ENCODE peak calls at places on chromosome 5, in four cellular contexts. N is prostate gland, I is stomach, Y is A549. O is an unnamed sample.

GRCh38 chr5:124956471-124957029 is 210.1 kb upstream of the ZNF608 start:
- DNase-seq in N (no peak), I (no peak), Y (no peak), O (no peak)

GRCh38 chr5:78377718-78378105 is 17.3 kb downstream of the SCAMP1 start:
- DNase-seq in N (no peak), I (no peak), Y (no peak), O (no peak)

GRCh38 chr5:15674716-15675115 is 174.7 kb downstream of the FBXL7 start:
- DNase-seq in N (no peak), I (no peak), Y (no peak), O (no peak)

GRCh38 chr5:98785244-98785643 is 11.8 kb downstream of the RGMB start:
- DNase-seq in N (no peak), I (no peak), Y (no peak), O (no peak)

GRCh38 chr5:140153905-140154304 is 21.1 kb upstream of the CYSTM1 start:
- DNase-seq in N (no peak), I (no peak), Y (no peak), O (no peak)

GRCh38 chr5:123273984-123274383 is 149.2 kb downstream of the CEP120 start:
- DNase-seq in N (no peak), I (no peak), Y (peak), O (no peak)

GRCh38 chr5:171092194-171092593 is 216.9 kb upstream of the TLX3 start:
- DNase-seq in N (no peak), I (no peak), Y (peak), O (no peak)

GRCh38 chr5:93579561-93580386 is 1.2 kb downstream of the NR2F1-AS1 start:
- DNase-seq in N (no peak), I (no peak), Y (peak), O (no peak)

GRCh38 chr5:373710-374602 is 52.4 kb downstream of the AHRR start:
- DNase-seq in N (peak), I (peak), Y (no peak), O (no peak)

GRCh38 chr5:148457183-148457620 is 73.4 kb downstream of the FBXO38 start:
- DNase-seq in N (no peak), I (no peak), Y (peak), O (no peak)

GRCh38 chr5:140795259-140795641 is 598 bp downstream of the PCDHA2 start:
- DNase-seq in N (no peak), I (no peak), Y (peak), O (peak)

GRCh38 chr5:133410335-133410828 is 202.0 kb downstream of the FSTL4 start:
- DNase-seq in N (no peak), I (no peak), Y (no peak), O (no peak)

GRCh38 chr5:136193396-136193935 is 504 bp upstream of the SMIM32 start:
- DNase-seq in N (no peak), I (no peak), Y (no peak), O (no peak)

GRCh38 chr5:154342963-154343362 is 102.8 kb upstream of the SAP30L start:
- DNase-seq in N (no peak), I (no peak), Y (no peak), O (no peak)

GRCh38 chr5:175902013-175902412 is 30.6 kb downstream of the CPLX2 start:
- DNase-seq in N (no peak), I (no peak), Y (no peak), O (no peak)

GRCh38 chr5:32173394-32174010 is 617 bp downstream of the GOLPH3 start:
- DNase-seq in N (peak), I (peak), Y (peak), O (peak)

GRCh38 chr5:92401492-92401891 is 1018.4 kb upstream of the ARRDC3 start:
- DNase-seq in N (no peak), I (no peak), Y (peak), O (no peak)

GRCh38 chr5:10451137-10451824 is 9.6 kb downstream of the ROPN1L start:
- DNase-seq in N (no peak), I (no peak), Y (no peak), O (no peak)

GRCh38 chr5:37873988-37874387 is 34.1 kb upstream of the GDNF start:
- DNase-seq in N (no peak), I (no peak), Y (no peak), O (no peak)

GRCh38 chr5:169647566-169647965 is 10.5 kb downstream of the DOCK2 start:
- DNase-seq in N (no peak), I (no peak), Y (no peak), O (no peak)

GRCh38 chr5:101995585-101995984 is 300.5 kb downstream of the SLCO4C1 start:
- DNase-seq in N (peak), I (no peak), Y (no peak), O (no peak)

GRCh38 chr5:120684213-120684612 is 220.1 kb downstream of the PRR16 start:
- DNase-seq in N (no peak), I (no peak), Y (no peak), O (no peak)

GRCh38 chr5:178859625-178860521 is at the start of gene ZNF354B:
- DNase-seq in N (peak), I (peak), Y (peak), O (peak)
- TF ChIP-seq POLR2A in N (peak), I (no peak), Y (peak), O (peak)

GRCh38 chr5:128084228-128085167 is 932 bp downstream of the SLC12A2 start:
- DNase-seq in N (peak), I (peak), Y (no peak), O (no peak)

GRCh38 chr5:128081111-128081865 is 2.3 kb upstream of the SLC12A2 start:
- DNase-seq in N (no peak), I (no peak), Y (peak), O (no peak)

GRCh38 chr5:128083811-128084227 is 253 bp downstream of the SLC12A2 start:
- DNase-seq in N (no peak), I (no peak), Y (no peak), O (no peak)

GRCh38 chr5:128082551-128083032 is 974 bp upstream of the SLC12A2 start:
- DNase-seq in N (no peak), I (no peak), Y (no peak), O (no peak)

DNA sequence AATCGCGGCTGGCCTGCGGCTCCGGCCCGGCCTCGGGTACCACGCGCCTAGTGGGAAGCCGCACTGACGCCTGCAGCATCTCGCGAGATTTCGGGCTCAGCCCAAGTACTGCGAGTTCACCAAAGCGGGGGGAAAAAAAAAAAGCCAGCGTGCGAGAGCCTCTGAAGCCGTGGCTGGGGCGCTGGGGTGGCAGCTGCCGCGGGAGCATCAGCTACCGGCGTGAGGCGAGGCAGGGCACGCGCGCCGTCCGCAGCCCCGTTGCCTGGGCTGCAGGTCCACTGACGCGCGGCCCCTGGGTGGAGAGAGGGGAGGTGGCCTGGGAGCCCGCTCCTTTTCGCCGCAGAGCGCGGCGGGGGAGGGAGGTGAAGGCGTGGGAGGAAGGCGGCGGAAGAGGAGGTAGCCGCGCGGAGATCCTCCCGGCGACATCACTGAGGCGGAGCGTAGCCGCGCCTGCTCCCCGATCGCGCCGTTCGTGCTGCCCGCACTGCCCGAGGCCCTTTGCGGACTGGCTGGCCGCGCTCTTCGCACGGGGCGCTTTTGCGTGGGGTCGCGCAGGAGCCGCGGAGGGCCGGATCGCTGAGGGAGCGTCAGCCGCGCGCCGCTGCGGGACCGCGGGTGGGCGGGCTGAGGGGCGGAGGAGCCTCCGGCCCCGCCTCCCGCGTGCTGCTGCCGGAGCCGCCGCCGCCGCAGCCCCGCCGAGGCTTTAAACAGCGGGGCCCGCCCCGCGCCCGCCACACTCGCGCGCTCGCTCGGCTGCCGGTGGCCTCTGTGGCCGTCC is at the start of gene SLC12A2:
- DNase-seq in N (peak), I (peak), Y (peak), O (peak)
- TF ChIP-seq POLR2A in N (peak), I (no peak), Y (peak), O (peak)

GRCh38 chr5:44808435-44809214 is at the start of gene MRPS30:
- DNase-seq in N (peak), I (peak), Y (peak), O (peak)
- TF ChIP-seq POLR2A in N (peak), I (no peak), Y (peak), O (peak)

GRCh38 chr5:66829826-66830225 is 233.6 kb downstream of the MAST4 start:
- DNase-seq in N (no peak), I (no peak), Y (no peak), O (no peak)
- TF ChIP-seq POLR2A in N (no peak), I (no peak), Y (no peak), O (no peak)

DNA sequence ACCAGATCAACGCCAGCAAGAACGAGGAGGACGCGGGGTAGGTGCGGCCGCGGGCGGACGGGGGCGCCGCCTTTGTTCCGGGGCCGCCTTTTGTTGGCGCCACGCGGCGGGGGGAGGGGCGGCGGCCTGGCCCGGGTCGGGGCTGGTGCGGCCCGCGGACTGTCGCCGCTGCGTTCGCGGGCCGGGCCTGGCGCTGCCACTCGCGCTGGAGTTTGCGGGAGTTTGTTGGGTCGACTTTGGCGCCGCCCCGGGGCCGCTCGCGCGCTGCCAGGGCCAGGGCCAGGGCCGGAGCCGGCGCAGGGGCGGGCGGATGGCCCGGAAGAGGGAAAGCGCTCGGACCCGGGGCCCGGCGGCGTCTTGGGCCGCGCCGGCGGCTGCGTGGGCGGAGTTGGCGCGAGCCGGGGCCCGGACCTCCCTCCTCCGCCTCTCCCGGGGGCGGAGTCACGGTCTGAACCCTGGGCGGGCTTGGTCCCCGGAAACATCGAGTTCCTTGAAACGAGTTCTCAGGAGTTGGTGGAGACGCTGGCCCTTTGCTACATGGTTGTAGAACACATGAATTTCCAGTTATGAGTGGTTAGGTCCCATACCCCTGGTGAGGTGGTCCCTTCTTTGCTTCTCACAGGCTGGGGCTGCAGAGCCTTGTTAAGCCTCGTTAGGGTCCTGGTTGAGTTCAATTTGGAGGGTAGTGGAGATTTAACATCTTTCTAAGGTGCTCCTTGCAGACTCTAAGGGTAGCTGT is 846 bp downstream of the HNRNPAB start:
- DNase-seq in N (peak), I (peak), Y (peak), O (peak)
- TF ChIP-seq POLR2A in N (no peak), I (no peak), Y (no peak), O (no peak)

GRCh38 chr5:74639538-74640449 is 734 bp downstream of the ENC1 start:
- DNase-seq in N (peak), I (peak), Y (peak), O (no peak)

GRCh38 chr5:74641014-74641777 is 668 bp upstream of the ENC1 start:
- DNase-seq in N (peak), I (peak), Y (peak), O (peak)

GRCh38 chr5:74636552-74636951 is 4.0 kb downstream of the ENC1 start:
- DNase-seq in N (peak), I (no peak), Y (no peak), O (no peak)

GRCh38 chr5:74640450-74641013 is at the start of gene ENC1:
- DNase-seq in N (peak), I (peak), Y (peak), O (peak)

DNA sequence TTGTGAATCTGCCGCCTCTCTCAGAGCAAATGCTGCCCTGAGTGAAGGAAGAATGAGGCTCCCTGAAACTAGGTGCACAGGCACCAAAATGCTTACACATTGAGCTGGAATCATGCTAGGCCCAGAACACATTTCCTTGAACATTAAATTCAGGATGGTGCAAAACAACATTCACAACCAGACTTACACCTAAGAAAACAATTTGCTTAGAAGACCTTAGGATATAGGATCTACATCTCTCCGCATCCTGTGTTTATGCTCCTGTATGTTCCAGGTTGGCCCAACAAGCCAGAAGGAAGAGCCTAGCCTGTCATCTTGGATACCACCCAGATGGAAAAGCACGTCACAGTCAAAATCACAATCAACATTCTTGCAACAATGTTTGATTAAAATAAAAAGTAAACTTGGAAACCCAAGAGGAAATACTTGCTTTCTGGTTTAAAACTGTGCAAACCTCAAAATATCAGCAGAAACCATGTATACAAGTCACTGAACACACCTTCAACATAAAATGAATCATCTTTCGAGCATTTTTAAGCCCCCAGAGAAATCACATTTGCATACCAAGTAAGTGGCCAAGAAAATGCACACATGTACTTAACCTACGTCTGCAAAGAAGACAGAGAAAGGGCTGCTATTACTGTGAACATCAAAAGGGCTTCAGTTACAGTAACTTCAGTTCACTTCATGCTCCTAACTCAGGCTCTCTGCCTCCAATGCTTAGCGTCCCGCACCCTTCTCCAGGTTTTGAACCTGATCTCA is 1.6 kb downstream of the ENC1 start:
- DNase-seq in N (no peak), I (no peak), Y (no peak), O (no peak)
- TF ChIP-seq POLR2A in N (no peak), I (no peak), Y (no peak), O (no peak)

DNA sequence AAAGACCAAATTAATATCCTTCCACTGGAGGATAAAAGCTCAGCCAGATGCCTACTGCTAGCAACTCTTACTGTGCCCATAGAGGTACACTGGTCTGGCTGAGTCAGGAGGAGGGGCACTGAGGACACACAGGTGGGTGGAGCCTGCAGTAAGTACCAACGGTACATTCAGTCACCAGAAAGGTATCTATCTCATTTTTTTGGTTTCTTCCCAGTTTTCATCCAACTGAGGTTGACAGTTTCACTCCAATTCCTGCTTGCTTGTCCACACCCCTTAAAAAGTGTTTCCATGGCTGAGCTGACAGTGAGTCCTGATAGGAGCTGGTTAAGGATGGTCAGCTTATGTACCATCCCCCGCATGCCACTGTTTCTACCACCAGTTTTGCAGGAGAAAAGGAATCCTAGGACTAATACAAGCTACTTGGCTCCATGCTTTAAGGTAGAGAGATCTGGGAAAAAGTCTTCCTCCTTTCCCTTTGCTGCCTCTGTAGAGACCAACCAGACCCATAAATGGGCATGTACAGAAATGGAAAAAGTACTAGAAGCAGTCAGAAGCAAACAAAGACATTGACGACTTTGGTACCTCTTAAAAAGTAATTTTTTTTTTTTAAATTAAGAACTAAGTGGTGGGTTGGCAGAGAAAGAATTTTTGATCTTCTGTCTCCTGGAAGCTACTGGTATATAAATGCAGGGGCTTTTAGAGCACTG is 3.2 kb downstream of the ELL2 start:
- DNase-seq in N (peak), I (peak), Y (peak), O (peak)
- TF ChIP-seq POLR2A in N (no peak), I (no peak), Y (no peak), O (no peak)

GRCh38 chr5:113367586-113367985 is 67.2 kb downstream of the TSSK1B start:
- DNase-seq in N (no peak), I (no peak), Y (no peak), O (no peak)
- TF ChIP-seq POLR2A in N (no peak), I (no peak), Y (no peak), O (no peak)